ENCODE peak calls at places on chromosomes 11 and 22, in five cellular contexts. Z is body of pancreas; C is CD8-positive, alpha-beta memory T cell; A is sigmoid colon; O is Panc1. J is an unnamed sample.

GRCh38 chr22:45918455-45919370 is 58.2 kb downstream of the WNT7B start:
- DNase-seq in C (no peak), Z (peak; percentile 82), O (no peak), A (no peak), J (peak; percentile 92)

GRCh38 chr11:120629407-120629806 is 117.9 kb downstream of the GRIK4 start:
- DNase-seq in C (no peak), Z (no peak), A (no peak), O (no peak), J (no peak)

GRCh38 chr11:116930177-116930576 is 92.8 kb upstream of the APOA1 start:
- DNase-seq in O (no peak), Z (no peak), A (no peak), C (peak; percentile 64), J (no peak)

GRCh38 chr11:68117896-68118470 is 3.2 kb downstream of the CHKA start:
- DNase-seq in Z (no peak), C (no peak), A (peak; percentile 48), O (no peak), J (no peak)

GRCh38 chr11:32225491-32226285 is 134.8 kb downstream of the RCN1 start:
- DNase-seq in A (no peak), C (no peak), Z (no peak), O (no peak), J (no peak)

GRCh38 chr11:67262731-67263675 is 3.3 kb upstream of the GRK2 start:
- DNase-seq in C (peak; percentile 82), A (peak; percentile 90), Z (peak; percentile 86), O (no peak), J (peak; percentile 81)

GRCh38 chr22:41062146-41062545 is 30.2 kb upstream of the EP300 start:
- DNase-seq in C (no peak), A (no peak), Z (no peak), O (no peak), J (no peak)

GRCh38 chr11:21411114-21411513 is 741.7 kb downstream of the NELL1 start:
- DNase-seq in C (no peak), A (no peak), Z (no peak), O (no peak), J (no peak)

GRCh38 chr11:126115820-126116319 is 53.2 kb upstream of the CDON start:
- DNase-seq in A (peak; percentile 92), C (no peak), O (peak; percentile 8), Z (peak; percentile 87), J (no peak)

GRCh38 chr22:36439481-36440271 is 41.8 kb downstream of the TXN2 start:
- DNase-seq in C (no peak), O (no peak), Z (peak; percentile 79), A (peak; percentile 89), J (no peak)

GRCh38 chr11:12682730-12683500 is 8.7 kb downstream of the TEAD1 start:
- DNase-seq in Z (no peak), O (no peak), A (no peak), C (no peak), J (no peak)
- H3K4me1 ChIP-seq in Z (peaks cover 67% of the 10 kb centered on the region), O (peaks cover 99% of the 10 kb centered on the region), A (peaks cover 86% of the 10 kb centered on the region), C (peaks cover 7% of the 10 kb centered on the region), J (peaks cover 81% of the 10 kb centered on the region)

GRCh38 chr11:58811499-58811898 is 33.0 kb downstream of the GLYATL2 start:
- DNase-seq in O (no peak), Z (no peak), C (no peak), A (no peak), J (no peak)
- H3K9me3 ChIP-seq in O (peaks cover 8% of the 10 kb centered on the region), Z (peaks cover 17% of the 10 kb centered on the region), C (no peaks in the 10 kb centered on the region), A (peaks cover 2% of the 10 kb centered on the region), J (peaks cover 4% of the 10 kb centered on the region)

GRCh38 chr11:99015634-99016454 is 4.9 kb upstream of the CNTN5 start:
- DNase-seq in C (no peak), O (peak; percentile 35), A (no peak), Z (peak; percentile 20), J (no peak)

GRCh38 chr11:99019676-99020075 is 1.1 kb upstream of the CNTN5 start:
- DNase-seq in C (no peak), Z (no peak), O (no peak), A (no peak), J (no peak)

GRCh38 chr11:99020324-99021225 is at the start of gene CNTN5:
- DNase-seq in O (no peak), A (no peak), C (no peak), Z (peak; percentile 39), J (peak; percentile 43)
- H3K4me3 ChIP-seq in O (peak within 1 kb of the TSS; percentile 47), A (peak within 1 kb of the TSS; percentile 38), C (no peak within 1 kb of the TSS), Z (peak within 1 kb of the TSS; percentile 4), J (peak within 1 kb of the TSS; percentile 13)

GRCh38 chr11:96103721-96104120 is 179.8 kb upstream of the MTMR2 start:
- DNase-seq in O (no peak), C (no peak), A (no peak), Z (no peak), J (no peak)

GRCh38 chr11:96103102-96103501 is 179.2 kb upstream of the MTMR2 start:
- DNase-seq in C (no peak), A (no peak), Z (no peak), O (no peak), J (no peak)

GRCh38 chr11:96102664-96103068 is 178.8 kb upstream of the MTMR2 start:
- DNase-seq in O (no peak), Z (no peak), C (no peak), A (no peak), J (no peak)

GRCh38 chr11:96098511-96099241 is 174.8 kb upstream of the MTMR2 start:
- DNase-seq in C (no peak), Z (no peak), A (no peak), O (no peak), J (no peak)

DNA sequence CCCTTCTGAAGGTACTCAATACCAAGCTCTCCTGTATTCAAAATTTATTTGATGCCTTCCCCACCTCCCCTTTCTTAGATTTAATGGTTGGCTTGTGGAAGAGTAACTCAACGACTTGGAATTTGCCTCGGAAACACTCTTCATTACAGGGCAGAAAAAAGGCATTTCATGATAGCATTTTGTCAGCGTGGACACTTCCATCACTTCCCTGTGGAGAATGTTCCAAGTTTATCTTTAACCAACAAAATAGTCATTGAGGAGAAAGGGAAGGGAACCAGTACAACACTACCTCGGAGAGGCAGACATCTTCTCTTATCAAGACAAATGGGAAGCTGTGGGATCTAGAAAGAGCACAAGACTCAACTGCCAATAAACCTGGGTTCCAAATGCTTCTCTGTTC is 177.2 kb upstream of the MTMR2 start:
- DNase-seq in O (no peak), Z (no peak), A (no peak), C (no peak), J (no peak)
- H3K4me1 ChIP-seq in O (no peaks in the 10 kb centered on the region), Z (peaks cover 26% of the 10 kb centered on the region), A (peaks cover 44% of the 10 kb centered on the region), C (peaks cover 12% of the 10 kb centered on the region), J (peaks cover 35% of the 10 kb centered on the region)

GRCh38 chr22:17869285-17870096 is 95.2 kb upstream of the BID start:
- DNase-seq in A (no peak), Z (no peak), O (no peak), C (no peak), J (no peak)
- H3K9me3 ChIP-seq in A (no peaks in the 10 kb centered on the region), Z (no peaks in the 10 kb centered on the region), O (no peaks in the 10 kb centered on the region), C (no peaks in the 10 kb centered on the region), J (no peaks in the 10 kb centered on the region)

GRCh38 chr22:47655930-47656329 is 893.5 kb downstream of the TBC1D22A start:
- DNase-seq in C (no peak), A (no peak), Z (no peak), O (no peak), J (no peak)

GRCh38 chr22:47663615-47664605 is 901.5 kb downstream of the TBC1D22A start:
- DNase-seq in A (no peak), Z (no peak), O (no peak), C (no peak), J (no peak)

GRCh38 chr22:47656806-47657205 is 894.4 kb downstream of the TBC1D22A start:
- DNase-seq in A (no peak), C (no peak), O (no peak), Z (no peak), J (no peak)

GRCh38 chr22:47658182-47658581 is 895.7 kb downstream of the TBC1D22A start:
- DNase-seq in Z (no peak), A (no peak), O (no peak), C (no peak), J (no peak)

GRCh38 chr22:47659467-47660302 is 897.2 kb downstream of the TBC1D22A start:
- DNase-seq in O (no peak), A (no peak), Z (no peak), C (no peak), J (no peak)
- H3K4me3 ChIP-seq in O (no peak overlapping the region), A (no peak overlapping the region), Z (no peak overlapping the region), C (no peak overlapping the region), J (no peak overlapping the region)

GRCh38 chr22:24699861-24700260 is 74.7 kb downstream of the PIWIL3 start:
- DNase-seq in A (no peak), O (no peak), C (no peak), Z (no peak), J (no peak)
- H3K4me1 ChIP-seq in A (peaks cover 5% of the 10 kb centered on the region), O (no peaks in the 10 kb centered on the region), C (no peaks in the 10 kb centered on the region), Z (peaks cover 17% of the 10 kb centered on the region), J (no peaks in the 10 kb centered on the region)

DNA sequence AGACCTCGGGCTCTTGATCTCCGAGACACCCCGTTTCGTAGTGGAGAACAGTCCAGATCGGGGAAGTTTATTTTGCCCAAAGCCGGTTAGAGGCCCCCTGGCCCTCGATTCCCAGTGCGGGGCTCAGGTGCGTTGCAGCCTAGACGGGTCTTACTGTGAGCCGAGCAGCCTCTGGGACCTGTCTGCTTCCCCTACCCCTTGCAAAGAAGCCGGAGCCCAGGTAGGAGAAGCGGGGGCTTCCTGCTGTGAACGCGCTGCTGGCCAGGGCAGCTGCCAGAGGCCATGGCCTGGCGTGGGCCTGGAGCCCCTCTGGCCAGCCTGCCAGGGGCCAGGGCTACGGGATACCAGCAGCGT is 619 bp downstream of the TSPO start:
- DNase-seq in A (no peak), C (no peak), O (no peak), Z (no peak), J (no peak)
- H3K9me3 ChIP-seq in A (no peaks in the 10 kb centered on the region), C (no peaks in the 10 kb centered on the region), O (no peaks in the 10 kb centered on the region), Z (no peaks in the 10 kb centered on the region), J (no peaks in the 10 kb centered on the region)

DNA sequence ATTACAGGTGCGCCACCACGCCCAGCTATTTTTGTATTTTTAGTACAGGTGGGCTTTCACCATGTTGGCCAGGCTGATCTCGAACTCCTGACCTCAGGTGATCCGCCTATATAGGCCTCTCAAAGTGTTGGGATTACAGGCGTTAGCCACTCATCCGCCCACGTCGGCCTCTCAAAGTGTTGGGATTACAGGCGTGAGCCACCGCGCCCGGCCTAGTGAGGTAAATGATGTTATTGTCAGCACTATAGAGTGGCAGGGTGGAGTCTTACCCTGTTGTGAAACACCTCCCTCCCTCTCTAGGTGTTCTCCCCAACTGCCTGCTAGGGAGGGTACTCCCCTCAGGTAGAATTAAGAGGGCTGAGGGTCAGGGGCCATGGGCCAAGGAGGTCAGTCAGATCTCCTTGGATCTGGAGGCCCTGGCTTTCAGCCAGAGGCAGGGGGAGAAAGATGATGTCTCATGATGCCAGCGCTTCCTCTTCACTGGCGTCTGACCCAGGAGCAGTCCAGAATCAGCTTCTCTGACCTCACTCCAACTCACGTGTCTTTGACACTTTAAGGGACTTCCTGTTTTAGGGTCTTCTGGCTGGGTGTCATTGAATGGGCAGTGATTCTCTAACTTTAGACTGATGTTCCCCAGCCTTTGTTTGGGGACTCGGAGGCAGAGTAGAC is 2.0 kb downstream of the GGA1 start:
- DNase-seq in O (no peak), Z (no peak), A (no peak), C (no peak), J (no peak)
- H3K4me3 ChIP-seq in O (no peak overlapping the region), Z (no peak overlapping the region), A (no peak overlapping the region), C (no peak overlapping the region), J (no peak overlapping the region)

DNA sequence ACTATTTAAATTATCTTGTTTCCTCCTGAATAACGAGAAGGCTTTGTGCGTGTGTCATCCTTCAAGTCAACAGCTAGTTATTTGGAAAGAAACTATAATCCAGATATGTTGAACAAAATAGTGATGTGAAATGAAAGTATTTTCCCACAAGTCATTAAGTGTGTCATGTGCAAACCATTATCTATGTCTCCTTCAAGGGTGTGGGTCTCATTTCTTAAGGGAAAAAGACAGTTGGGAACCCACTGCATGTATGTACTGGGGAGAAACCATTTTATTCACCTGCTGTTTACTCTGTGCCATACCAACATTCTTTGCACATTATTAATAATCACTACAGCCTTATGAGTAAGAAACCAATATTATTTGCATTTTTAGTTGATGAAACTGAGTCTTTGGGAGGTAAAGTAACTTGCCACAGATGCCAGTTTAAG is 145.3 kb upstream of the CTSC start:
- DNase-seq in A (no peak), O (no peak), Z (no peak), C (no peak), J (no peak)
- H3K4me1 ChIP-seq in A (peaks cover 26% of the 10 kb centered on the region), O (no peaks in the 10 kb centered on the region), Z (no peaks in the 10 kb centered on the region), C (no peaks in the 10 kb centered on the region), J (peaks cover 24% of the 10 kb centered on the region)